ENCODE peak calls at places on chromosome 20, in seven cellular contexts. J is mammary epithelial cell, Z is foreskin fibroblast, F is neural crest cell, C is WTC11, D is ovary, U is heart right ventricle. T is an unnamed sample.

GRCh38 chr20:36919715-36920333 is 31.7 kb downstream of the SAMHD1 start:
- DNase-seq in J (peak; percentile 42), U (peak; percentile 35), D (no peak), C (no peak), F (peak; percentile 47), Z (peak; percentile 56), T (peak; percentile 71)

GRCh38 chr20:57621426-57622200 is 1.4 kb upstream of the ZBP1 start:
- DNase-seq in Z (peak; percentile 14), D (no peak), C (no peak), U (no peak), J (peak; percentile 14), F (no peak), T (no peak)

GRCh38 chr20:51431321-51431720 is 111.2 kb downstream of the NFATC2 start:
- DNase-seq in D (no peak), U (no peak), Z (no peak), F (no peak), C (no peak), J (no peak), T (no peak)

GRCh38 chr20:46994341-46994740 is 99.7 kb downstream of the EYA2 start:
- DNase-seq in F (no peak), Z (no peak), U (no peak), J (peak; percentile 48), D (no peak), C (no peak), T (peak; percentile 63)

GRCh38 chr20:10721112-10721896 is 47.5 kb upstream of the JAG1 start:
- DNase-seq in F (no peak), D (no peak), Z (no peak), C (no peak), J (no peak), U (no peak), T (no peak)

GRCh38 chr20:23077277-23077676 is 8.8 kb downstream of the CD93 start:
- DNase-seq in J (no peak), D (no peak), Z (no peak), F (no peak), C (no peak), U (no peak), T (no peak)

GRCh38 chr20:4020256-4020655 is 4.9 kb upstream of the RNF24 start:
- DNase-seq in F (no peak), J (no peak), U (no peak), D (no peak), C (no peak), Z (no peak), T (no peak)

GRCh38 chr20:20456736-20457135 is 88.8 kb downstream of the INSM1 start:
- DNase-seq in C (no peak), J (no peak), F (no peak), U (no peak), D (no peak), Z (no peak), T (no peak)

GRCh38 chr20:11207749-11208502 is 534.1 kb upstream of the JAG1 start:
- DNase-seq in C (no peak), F (no peak), Z (no peak), U (no peak), D (no peak), J (peak; percentile 96), T (no peak)

GRCh38 chr20:20089939-20090338 is 37.6 kb downstream of the CFAP61 start:
- DNase-seq in F (no peak), D (no peak), Z (no peak), C (no peak), U (no peak), J (no peak), T (no peak)

GRCh38 chr20:37417857-37418501 is 72.0 kb downstream of the SRC start:
- DNase-seq in F (no peak), U (no peak), Z (no peak), J (no peak), D (no peak), C (no peak), T (no peak)

DNA sequence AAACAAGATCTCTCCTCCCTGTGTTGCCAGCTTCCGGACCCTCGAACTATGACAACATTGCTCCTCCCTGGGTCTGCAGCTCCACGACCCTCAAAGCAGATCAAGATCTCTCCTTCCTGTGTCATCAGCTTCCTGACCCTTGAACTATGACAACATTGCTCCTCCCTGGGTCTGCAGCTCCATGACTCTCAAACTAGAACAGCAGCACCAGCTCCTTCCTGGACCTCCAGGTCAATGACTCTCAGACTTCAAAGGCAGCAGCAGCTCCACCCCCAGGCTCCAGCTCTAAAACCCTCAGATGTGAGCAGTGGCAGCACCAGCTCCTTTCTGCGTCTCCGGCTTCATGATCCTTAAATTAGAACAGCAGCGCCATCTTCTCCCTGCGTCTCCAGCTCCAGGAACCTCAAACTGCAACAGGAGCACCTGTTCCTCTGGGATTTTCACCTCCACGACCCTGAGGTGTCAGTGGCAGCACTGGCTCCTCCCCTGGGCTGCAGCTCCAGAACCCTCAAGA is 341.0 kb upstream of the SULF2 start:
- DNase-seq in U (no peak), C (no peak), J (no peak), F (peak; percentile 10), D (no peak), Z (no peak), T (no peak)
- TF ChIP-seq CTCF in U (no peak), C (no peak), J (no peak), F (no peak), D (no peak), Z (no peak), T (no peak)

DNA sequence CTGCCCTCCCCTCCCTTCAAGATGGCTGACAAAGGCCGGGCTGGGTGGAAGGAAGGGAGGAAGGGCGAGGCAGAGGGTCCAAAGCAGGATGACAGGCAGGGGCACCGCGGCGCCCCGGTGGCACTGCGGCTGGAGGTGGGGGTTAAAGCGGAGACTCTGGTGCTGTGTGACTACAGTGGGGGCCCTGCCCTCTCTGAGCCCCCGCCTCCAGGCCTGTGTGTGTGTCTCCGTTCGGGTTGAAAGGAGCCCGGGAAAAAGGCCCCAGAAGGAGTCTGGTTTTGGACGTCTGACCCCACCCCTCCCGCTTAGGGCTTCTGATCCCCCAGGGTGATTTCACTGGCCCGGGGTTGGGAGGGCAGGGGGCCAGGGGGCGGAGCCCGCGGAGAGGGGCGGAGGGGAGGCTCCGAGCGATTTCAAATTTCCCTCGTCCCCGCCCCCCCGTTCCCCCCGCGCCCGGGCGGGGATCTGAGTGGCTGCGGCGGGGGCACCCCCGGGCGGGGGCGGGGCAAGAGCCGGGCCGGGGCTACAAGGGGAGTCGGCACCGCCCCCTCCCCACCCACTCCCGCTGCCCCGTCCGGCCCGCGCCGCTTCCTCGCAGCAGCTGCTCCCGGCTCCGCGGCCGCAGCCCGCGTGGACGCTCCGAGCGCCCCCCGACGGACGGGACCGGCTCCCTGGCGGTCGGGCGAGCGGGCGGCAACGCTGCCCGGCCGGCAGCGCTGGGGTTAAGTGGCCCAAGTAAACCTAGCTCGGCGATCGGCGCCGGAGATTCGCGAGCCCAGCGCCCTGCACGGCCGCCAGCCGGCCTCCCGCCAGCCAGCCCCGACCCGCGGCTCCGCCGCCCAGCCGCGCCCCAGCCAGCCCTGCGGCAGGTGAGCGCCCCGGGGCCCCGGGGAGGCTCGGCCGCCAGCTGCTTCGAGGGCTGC is at the start of gene DNMT3B:
- DNase-seq in Z (peak; percentile 81), D (peak; percentile 82), C (peak; percentile 98), F (peak; percentile 86), J (peak; percentile 49), U (peak; percentile 85), T (peak; percentile 88)
- TF ChIP-seq CTCF in Z (no peak), D (peak; percentile 26), C (no peak), F (peak; percentile 54), J (no peak), U (no peak), T (peak; percentile 22)

GRCh38 chr20:64225166-64225595 is 30.4 kb upstream of the PCMTD2 start:
- DNase-seq in F (no peak), Z (no peak), U (no peak), J (no peak), C (no peak), D (no peak), T (no peak)

GRCh38 chr20:64222851-64223525 is 32.6 kb upstream of the PCMTD2 start:
- DNase-seq in F (no peak), J (no peak), Z (no peak), U (no peak), D (peak; percentile 62), C (no peak), T (no peak)

GRCh38 chr20:64224344-64225165 is 31.0 kb upstream of the PCMTD2 start:
- DNase-seq in Z (peak; percentile 88), C (no peak), J (peak; percentile 79), F (no peak), U (peak; percentile 29), D (no peak), T (no peak)

GRCh38 chr20:64222273-64222672 is 33.3 kb upstream of the PCMTD2 start:
- DNase-seq in J (peak; percentile 91), C (no peak), F (no peak), Z (peak; percentile 69), D (no peak), U (no peak), T (no peak)

GRCh38 chr20:64223526-64224067 is 32.0 kb upstream of the PCMTD2 start:
- DNase-seq in F (peak; percentile 66), U (peak; percentile 60), Z (peak; percentile 14), D (peak; percentile 75), J (no peak), C (peak; percentile 89), T (no peak)
- TF ChIP-seq CTCF in F (peak; percentile 55), U (peak; percentile 22), Z (peak; percentile 24), D (no peak), J (no peak), C (peak; percentile 37), T (no peak)

DNA sequence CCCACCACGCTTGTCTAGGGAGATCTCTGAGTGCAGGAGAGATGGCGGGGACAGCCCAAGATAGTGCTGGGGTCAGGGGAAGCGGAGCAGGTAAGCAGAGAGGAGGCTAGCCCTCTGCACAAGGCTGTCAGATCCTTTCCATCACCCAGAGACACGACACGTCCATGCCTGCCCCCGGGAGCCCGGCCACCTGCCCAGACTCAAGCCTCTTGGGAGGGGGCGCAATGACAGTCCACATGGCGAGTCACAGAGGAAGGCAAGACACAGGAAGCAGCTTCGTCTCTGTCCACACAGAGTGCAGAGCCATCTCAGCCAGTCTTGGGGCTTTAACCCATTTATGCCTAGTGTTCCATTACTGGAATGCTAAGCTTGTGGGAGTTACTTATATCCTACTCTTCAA is 78.4 kb downstream of the PREX1 start:
- DNase-seq in F (no peak), J (no peak), D (no peak), C (no peak), Z (no peak), U (no peak), T (no peak)
- TF ChIP-seq CTCF in F (no peak), J (no peak), D (no peak), C (no peak), Z (no peak), U (no peak), T (no peak)

T was measured in GM10248.